ENCODE peak calls at places on chromosomes 13 and 19, in four cellular contexts. S is neuronal stem cell, U is thoracic aorta, A is AG04450. J is an unnamed sample.

GRCh38 chr19:7679017-7679720 is 1.5 kb upstream of the TRAPPC5 start:
- DNase-seq in S (no peak), U (no peak), A (no peak), J (no peak)

GRCh38 chr19:1624458-1624857 is 19.2 kb upstream of the UQCR11 start:
- DNase-seq in S (peak), U (no peak), A (no peak), J (peak)

GRCh38 chr13:72692884-72693514 is 34.4 kb downstream of the MZT1 start:
- DNase-seq in S (no peak), U (no peak), A (no peak), J (no peak)

GRCh38 chr13:97889803-97890202 is 63.7 kb upstream of the IPO5 start:
- DNase-seq in S (no peak), U (no peak), A (no peak), J (peak)

GRCh38 chr19:20968092-20968491 is 45.0 kb downstream of the ZNF85 start:
- DNase-seq in S (no peak), U (no peak), A (no peak), J (no peak)

GRCh38 chr19:49309087-49309486 is 15.9 kb downstream of the SLC6A16 start:
- DNase-seq in S (no peak), U (no peak), A (no peak), J (no peak)

GRCh38 chr13:38042771-38043170 is 173.2 kb upstream of the TRPC4 start:
- DNase-seq in S (no peak), U (no peak), A (no peak), J (no peak)

GRCh38 chr13:111239754-111240670 is 80.4 kb upstream of the TEX29 start:
- DNase-seq in S (no peak), U (no peak), A (no peak), J (no peak)

GRCh38 chr19:49916839-49917733 is 11.9 kb upstream of the ATF5 start:
- DNase-seq in S (no peak), U (no peak), A (no peak), J (no peak)

GRCh38 chr19:47190167-47190727 is 40.8 kb downstream of the BBC3 start:
- DNase-seq in S (no peak), U (peak), A (no peak), J (no peak)

GRCh38 chr19:20247016-20247683 is 80.1 kb downstream of the ZNF486 start:
- DNase-seq in S (peak), U (no peak), A (no peak), J (no peak)

GRCh38 chr13:80873589-80873988 is 532.7 kb upstream of the SPRY2 start:
- DNase-seq in S (no peak), U (no peak), A (no peak), J (no peak)

GRCh38 chr13:34020388-34020787 is 202.4 kb downstream of the RFC3 start:
- DNase-seq in S (no peak), U (no peak), A (no peak), J (no peak)

GRCh38 chr13:40132249-40132648 is 476.8 kb downstream of the COG6 start:
- DNase-seq in S (no peak), U (no peak), A (no peak), J (no peak)

GRCh38 chr19:5801796-5802616 is 2.9 kb upstream of the NRTN start:
- DNase-seq in S (peak), U (no peak), A (no peak), J (no peak)

GRCh38 chr13:114121496-114122466 is 10.6 kb downstream of the RASA3 start:
- DNase-seq in S (no peak), U (no peak), A (no peak), J (no peak)

GRCh38 chr13:106529415-106530208 is 5.8 kb downstream of the EFNB2 start:
- DNase-seq in S (no peak), U (no peak), A (no peak), J (no peak)

GRCh38 chr13:99988469-99989375 is 7.1 kb downstream of the ZIC2 start:
- DNase-seq in S (peak), U (no peak), A (no peak), J (no peak)

GRCh38 chr13:20359335-20359734 is 127.2 kb upstream of the GJB6 start:
- DNase-seq in S (no peak), U (no peak), A (peak), J (no peak)

GRCh38 chr19:31548941-31549340 is 199.7 kb upstream of the TSHZ3 start:
- DNase-seq in S (no peak), U (no peak), A (peak), J (no peak)

GRCh38 chr13:85586422-85586831 is 212.8 kb downstream of the SLITRK6 start:
- DNase-seq in S (no peak), U (no peak), A (peak), J (no peak)

GRCh38 chr19:17721821-17722220 is 2.5 kb downstream of the MAP1S start:
- DNase-seq in S (no peak), U (no peak), A (no peak), J (no peak)

GRCh38 chr19:46017095-46017429 is 5.8 kb downstream of the PGLYRP1 start:
- DNase-seq in S (no peak), U (no peak), A (no peak), J (no peak)
- H3K4me3 ChIP-seq in S (no peak), U (no peak), A (no peak), J (peak)

DNA sequence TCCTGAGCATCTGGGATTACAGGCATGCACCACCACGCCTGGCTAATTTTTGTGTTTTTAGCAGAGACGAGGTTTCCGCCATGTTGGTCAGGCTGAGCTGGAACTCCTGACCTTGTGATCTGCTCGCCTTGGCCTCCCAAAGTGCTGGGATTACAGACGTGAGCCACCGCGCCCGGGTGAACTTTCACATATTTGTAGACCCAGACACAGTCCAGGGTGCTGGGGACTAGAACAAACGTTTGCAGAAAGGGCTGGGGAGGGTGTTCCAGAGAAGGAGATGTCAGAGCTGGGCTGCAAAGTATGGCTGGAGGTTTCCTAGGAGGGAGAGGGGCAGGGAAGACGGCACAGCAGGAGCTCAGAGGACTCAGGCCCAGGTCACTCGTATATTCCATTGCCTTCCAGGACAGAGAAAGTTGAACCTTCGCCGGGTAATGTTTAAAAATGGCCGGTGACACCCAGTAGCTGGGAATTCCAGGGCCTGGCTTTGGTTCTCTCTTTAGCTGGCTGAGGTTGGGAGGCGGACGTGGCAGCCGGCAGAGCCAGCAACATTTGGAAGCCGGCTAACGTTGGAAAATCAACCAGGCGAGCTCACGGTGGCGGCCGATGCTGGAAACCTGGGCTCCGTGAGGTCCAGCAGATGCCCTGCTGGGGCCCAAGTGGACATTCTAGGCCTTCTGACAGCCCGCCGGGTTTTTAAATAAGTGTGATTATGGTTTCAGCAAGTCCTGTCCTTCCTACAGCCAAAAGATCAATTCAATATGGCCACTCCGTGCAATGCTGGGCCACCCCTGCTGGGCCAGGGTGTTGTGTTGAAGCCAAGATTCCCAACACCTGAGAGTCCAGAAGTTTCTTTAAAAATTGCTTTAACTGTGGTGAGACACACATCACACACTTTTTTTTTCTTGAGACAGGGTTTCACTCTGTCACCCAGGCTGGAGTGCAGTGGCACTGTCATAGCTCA is 41.5 kb downstream of the NFIC start:
- DNase-seq in S (no peak), U (no peak), A (no peak), J (no peak)
- H3K27ac ChIP-seq in S (no peak), U (peak), A (peak), J (peak)

GRCh38 chr19:15201374-15202023 is 704 bp upstream of the NOTCH3 start:
- DNase-seq in S (no peak), U (no peak), A (no peak), J (no peak)
- H3K4me3 ChIP-seq in S (peak), U (peak), A (peak), J (peak)

DNA sequence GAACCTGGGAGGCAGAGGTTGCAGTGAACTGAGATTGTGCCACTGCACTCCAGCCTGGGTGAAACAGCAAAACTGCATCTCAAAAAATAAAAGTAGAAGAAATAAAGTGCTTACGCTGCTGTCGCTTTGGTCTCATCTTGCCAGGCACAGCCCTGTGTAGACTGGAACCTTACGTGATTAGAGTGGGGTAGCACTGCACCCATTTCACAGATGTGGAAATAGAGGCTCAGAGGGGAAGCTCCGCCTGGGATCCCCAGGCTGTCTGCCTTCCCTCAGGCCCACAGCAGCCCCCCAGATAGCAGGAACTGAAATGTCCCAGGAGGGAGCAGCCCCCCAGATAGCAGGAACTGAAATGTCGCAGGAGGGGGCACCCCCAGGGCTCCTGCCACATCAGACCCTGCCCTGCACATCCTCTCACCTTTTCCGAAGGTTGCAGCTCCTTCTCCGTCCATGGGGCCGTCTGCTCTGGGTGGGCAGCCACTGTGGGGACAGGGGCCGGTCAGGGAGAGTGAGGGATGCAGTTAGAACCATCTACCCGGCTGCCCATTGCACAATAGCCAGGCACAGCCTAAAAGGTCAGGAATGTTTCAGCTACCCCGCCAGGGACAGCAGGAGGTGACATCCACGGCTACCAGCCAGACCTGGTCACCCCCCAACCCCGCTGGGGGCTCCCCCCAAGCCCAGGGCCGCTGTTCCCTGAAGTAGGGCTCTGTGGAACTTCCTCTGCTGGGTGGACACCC is 1.9 kb downstream of the PLIN4 start:
- DNase-seq in S (no peak), U (no peak), A (no peak), J (no peak)
- H3K27ac ChIP-seq in S (no peak), U (no peak), A (no peak), J (no peak)

DNA sequence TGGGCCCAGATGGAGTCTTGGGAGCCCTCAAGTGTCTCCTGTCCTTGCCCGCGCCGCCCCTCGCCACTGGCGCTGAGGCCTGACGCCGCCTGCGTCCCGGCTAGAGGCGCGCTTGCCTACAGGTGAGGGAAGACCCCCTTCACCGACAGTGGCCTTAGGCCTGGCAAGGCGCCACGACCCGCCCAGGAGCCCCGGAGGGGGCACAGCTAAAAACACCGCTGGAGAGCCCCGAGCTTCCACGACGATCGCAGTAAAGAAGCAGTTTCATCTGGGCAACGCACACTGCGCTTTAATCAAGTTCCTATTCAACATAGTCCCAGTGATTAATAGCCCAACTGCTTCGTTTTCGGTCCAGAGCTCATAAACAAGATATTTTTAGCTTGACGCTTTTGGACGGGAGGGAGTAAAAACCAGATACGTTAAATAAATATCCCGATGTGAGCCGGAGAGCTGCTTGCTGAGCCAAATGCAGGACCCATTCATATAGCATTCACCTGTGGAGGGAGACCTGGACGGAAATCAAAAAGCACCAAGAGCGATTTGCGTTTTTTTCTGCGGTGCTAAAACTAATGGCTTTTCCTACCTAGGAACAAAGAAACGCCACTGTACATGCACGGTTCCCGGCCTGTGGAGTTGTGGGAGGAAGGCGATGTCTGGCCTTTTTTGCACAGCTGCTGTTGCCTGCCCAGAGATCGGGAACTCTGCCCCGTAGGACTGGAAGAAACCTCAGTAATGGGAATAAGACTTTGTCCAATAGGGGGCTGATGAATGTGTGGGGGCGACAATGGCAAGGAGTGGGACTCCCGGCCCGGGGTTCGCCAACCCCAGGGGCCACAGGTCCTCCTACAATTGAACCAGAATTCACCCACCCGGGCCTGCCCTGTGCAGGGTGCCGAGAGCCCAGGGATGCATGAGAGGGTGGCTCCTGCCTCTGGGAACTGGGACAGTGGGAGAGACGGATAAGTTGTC is 1.7 kb upstream of the CEBPA start:
- DNase-seq in S (no peak), U (no peak), A (no peak), J (no peak)
- H3K4me3 ChIP-seq in S (peak), U (peak), A (peak), J (peak)

GRCh38 chr19:55265723-55266386 is 7.0 kb upstream of the PPP6R1 start:
- DNase-seq in S (no peak), U (no peak), A (no peak), J (no peak)

GRCh38 chr19:55264531-55264930 is 5.7 kb upstream of the PPP6R1 start:
- DNase-seq in S (no peak), U (no peak), A (no peak), J (no peak)

GRCh38 chr19:55266404-55266803 is 7.6 kb upstream of the PPP6R1 start:
- DNase-seq in S (no peak), U (no peak), A (no peak), J (no peak)

GRCh38 chr19:55266840-55267239 is 8.0 kb upstream of the PPP6R1 start:
- DNase-seq in S (no peak), U (no peak), A (no peak), J (no peak)

GRCh38 chr19:55265173-55265572 is 6.4 kb upstream of the PPP6R1 start:
- DNase-seq in S (no peak), U (no peak), A (no peak), J (no peak)
- H3K27ac ChIP-seq in S (no peak), U (no peak), A (no peak), J (no peak)

DNA sequence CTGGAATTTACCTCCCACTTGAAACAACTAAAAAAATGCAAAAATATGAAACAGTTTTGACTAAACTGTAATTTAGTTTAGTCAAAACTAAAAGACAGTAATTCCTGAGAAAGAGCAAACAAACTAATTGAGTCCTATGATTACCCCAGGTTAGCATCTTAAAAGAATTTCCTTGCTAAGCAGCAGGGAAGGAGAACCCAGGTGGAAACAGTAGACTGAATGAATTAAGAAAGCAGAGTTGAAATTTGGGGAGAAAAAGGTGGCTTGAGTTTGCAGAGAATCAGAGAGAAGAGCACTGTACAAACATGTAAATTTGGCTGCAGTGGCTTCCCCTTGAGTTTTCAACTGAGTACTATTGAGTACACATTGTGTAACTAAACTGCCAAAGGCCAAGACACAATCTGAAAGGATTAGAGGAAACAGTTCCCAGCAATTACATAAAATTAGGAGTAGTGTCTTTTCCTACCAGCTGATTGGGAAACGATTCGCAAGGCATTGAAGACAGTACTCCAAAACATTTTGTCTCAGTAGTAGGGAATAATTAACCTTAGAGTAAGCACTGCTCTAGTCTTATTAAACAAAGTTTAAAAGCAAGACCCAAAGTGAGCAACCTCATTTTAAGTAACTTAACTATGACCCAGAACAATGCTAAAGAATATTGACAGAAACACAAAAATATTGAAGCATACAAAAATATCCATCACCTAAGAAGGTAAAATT is 820.5 kb downstream of the DACH1 start:
- DNase-seq in S (no peak), U (no peak), A (no peak), J (no peak)
- H3K4me3 ChIP-seq in S (no peak), U (no peak), A (no peak), J (no peak)